ENCODE peak calls at places on chromosomes 6 and 20, in seven cellular contexts. N is choroid plexus epithelial cell, U is astrocyte, Y is lower lobe of right lung, B is breast epithelium, A is A549, O is cardiac fibroblast. L is an unnamed sample.

GRCh38 chr20:47296950-47297349 is 59.5 kb downstream of the ZMYND8 start:
- DNase-seq in N (no peak), U (no peak), Y (no peak), B (no peak), A (no peak), O (peak), L (no peak)

GRCh38 chr6:129050086-129050485 is 167.1 kb downstream of the LAMA2 start:
- DNase-seq in N (peak), U (peak), Y (no peak), B (no peak), A (no peak), O (no peak), L (no peak)

GRCh38 chr20:967796-968742 is 34.0 kb downstream of the RSPO4 start:
- DNase-seq in N (peak), U (peak), Y (no peak), B (no peak), A (no peak), O (peak), L (no peak)

GRCh38 chr6:100514603-100515002 is 49.9 kb upstream of the SIM1 start:
- DNase-seq in N (no peak), U (no peak), Y (no peak), B (no peak), A (no peak), O (no peak), L (no peak)

GRCh38 chr6:150377211-150377781 is 8.5 kb downstream of the IYD start:
- DNase-seq in N (peak), U (peak), Y (peak), B (peak), A (no peak), O (no peak), L (no peak)

GRCh38 chr20:40493551-40493950 is 195.5 kb downstream of the MAFB start:
- DNase-seq in N (no peak), U (peak), Y (no peak), B (no peak), A (no peak), O (peak), L (no peak)

GRCh38 chr6:64988148-64988547 is 718.9 kb downstream of the EYS start:
- DNase-seq in N (peak), U (no peak), Y (no peak), B (no peak), A (no peak), O (no peak), L (no peak)

GRCh38 chr20:48008850-48009535 is 223.7 kb upstream of the SULF2 start:
- DNase-seq in N (peak), U (peak), Y (no peak), B (no peak), A (no peak), O (no peak), L (peak)

GRCh38 chr6:33995873-33996475 is 149.9 kb downstream of the GRM4 start:
- DNase-seq in N (peak), U (no peak), Y (no peak), B (no peak), A (no peak), O (no peak), L (no peak)

DNA sequence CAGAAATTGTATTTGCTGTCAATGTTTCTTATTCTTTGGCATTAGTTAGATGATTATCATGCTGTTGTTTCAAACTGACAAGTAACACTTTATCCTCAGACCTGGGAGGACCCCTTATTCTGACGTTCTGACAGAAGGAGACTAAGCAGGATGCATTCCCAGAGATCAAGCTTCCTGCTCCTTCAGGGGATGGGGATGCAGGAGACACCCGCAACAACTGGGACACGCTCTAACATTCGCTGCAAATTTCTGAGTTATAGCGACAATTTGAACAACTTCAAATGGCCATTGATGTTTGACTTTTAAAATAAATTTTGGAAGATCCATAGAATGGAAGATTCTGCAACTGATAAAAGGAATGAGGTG is 69.0 kb upstream of the ZNF184 start:
- DNase-seq in N (no peak), U (no peak), Y (no peak), B (no peak), A (no peak), O (no peak), L (peak)
- H3K4me3 ChIP-seq in N (no peak), U (no peak), Y (no peak), B (no peak), A (no peak), O (no peak), L (no peak)

GRCh38 chr6:47263268-47263667 is 46.4 kb downstream of the TNFRSF21 start:
- DNase-seq in N (no peak), U (no peak), Y (no peak), B (no peak), A (no peak), O (no peak), L (no peak)

GRCh38 chr6:47264775-47265184 is 44.9 kb downstream of the TNFRSF21 start:
- DNase-seq in N (no peak), U (no peak), Y (no peak), B (no peak), A (no peak), O (no peak), L (no peak)

GRCh38 chr6:47267301-47267700 is 42.4 kb downstream of the TNFRSF21 start:
- DNase-seq in N (peak), U (peak), Y (no peak), B (no peak), A (no peak), O (no peak), L (no peak)

GRCh38 chr6:47265971-47266370 is 43.7 kb downstream of the TNFRSF21 start:
- DNase-seq in N (no peak), U (no peak), Y (no peak), B (no peak), A (no peak), O (no peak), L (no peak)

DNA sequence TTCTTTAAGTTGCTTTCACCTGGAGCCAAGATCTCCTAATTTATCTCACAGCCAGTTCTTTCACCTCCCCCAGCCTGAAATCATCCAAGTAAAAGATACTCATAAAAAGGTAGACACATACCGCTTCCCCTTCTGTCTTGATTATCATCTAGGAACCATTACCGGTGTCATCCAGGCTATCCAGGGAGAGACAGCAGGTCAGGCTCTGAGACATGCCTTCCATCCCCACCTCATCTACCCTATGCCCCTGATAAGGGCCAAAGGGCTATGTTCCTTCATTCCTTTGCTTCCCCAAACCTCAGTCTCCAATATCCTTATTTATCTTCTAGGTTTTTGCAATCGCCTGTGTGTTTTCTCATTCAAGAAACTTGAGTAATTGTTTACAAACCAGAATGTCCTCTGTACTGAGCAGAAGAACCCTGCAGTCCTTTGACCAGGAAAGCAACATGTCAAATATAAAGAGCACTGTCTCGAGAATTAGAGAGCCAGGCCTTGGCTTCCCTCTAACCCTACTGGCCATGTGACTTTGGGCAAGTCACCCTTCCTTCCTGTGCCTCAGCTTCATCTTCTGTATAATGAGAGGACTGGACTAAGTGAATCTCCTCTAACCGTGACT is 41.0 kb downstream of the TNFRSF21 start:
- DNase-seq in N (no peak), U (no peak), Y (no peak), B (no peak), A (no peak), O (no peak), L (no peak)
- H3K4me3 ChIP-seq in N (no peak), U (no peak), Y (no peak), B (no peak), A (no peak), O (no peak), L (no peak)

GRCh38 chr6:42781546-42781810 is 374 bp upstream of the BICRAL start:
- DNase-seq in N (peak), U (peak), Y (no peak), B (no peak), A (no peak), O (peak), L (no peak)

GRCh38 chr6:42778072-42778471 is 3.8 kb upstream of the BICRAL start:
- DNase-seq in N (no peak), U (no peak), Y (no peak), B (no peak), A (no peak), O (no peak), L (no peak)

GRCh38 chr6:42774201-42774600 is 7.7 kb upstream of the BICRAL start:
- DNase-seq in N (no peak), U (no peak), Y (no peak), B (no peak), A (no peak), O (no peak), L (no peak)

GRCh38 chr6:42779521-42779920 is 2.3 kb upstream of the BICRAL start:
- DNase-seq in N (no peak), U (no peak), Y (no peak), B (no peak), A (no peak), O (no peak), L (no peak)

DNA sequence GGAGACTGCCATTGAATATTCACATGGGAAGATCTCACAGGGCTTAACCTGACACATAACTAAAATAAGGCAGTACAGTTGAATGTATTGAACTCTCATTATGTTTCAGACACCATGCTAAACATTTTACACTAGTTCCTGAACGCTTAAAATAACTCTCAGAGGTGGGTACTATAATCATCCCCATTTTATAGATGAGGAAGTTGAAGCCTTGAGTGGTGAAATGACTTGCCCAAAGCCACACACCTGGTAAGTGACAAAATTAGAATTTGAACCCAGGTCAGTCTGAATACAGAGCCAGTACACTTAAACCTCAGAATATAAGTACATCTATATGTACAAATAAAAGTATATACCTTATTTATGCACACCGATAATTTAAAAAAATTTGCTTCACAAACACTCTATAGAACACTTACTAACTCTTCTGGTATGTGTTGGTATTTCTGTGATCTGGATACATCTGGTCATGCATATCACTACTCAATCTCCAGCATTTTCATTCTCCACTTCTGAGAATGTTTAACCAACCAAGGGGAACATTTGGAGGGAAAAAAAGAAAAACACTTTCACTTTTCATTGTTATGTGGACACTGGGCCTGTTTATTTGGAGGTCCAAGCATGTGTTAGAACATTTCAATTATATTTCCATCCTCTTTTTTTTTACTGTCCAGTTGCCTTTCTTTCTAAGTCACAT is 4.6 kb upstream of the BICRAL start:
- DNase-seq in N (peak), U (peak), Y (no peak), B (no peak), A (no peak), O (peak), L (peak)
- H3K4me3 ChIP-seq in N (no peak), U (no peak), Y (no peak), B (no peak), A (no peak), O (no peak), L (no peak)

DNA sequence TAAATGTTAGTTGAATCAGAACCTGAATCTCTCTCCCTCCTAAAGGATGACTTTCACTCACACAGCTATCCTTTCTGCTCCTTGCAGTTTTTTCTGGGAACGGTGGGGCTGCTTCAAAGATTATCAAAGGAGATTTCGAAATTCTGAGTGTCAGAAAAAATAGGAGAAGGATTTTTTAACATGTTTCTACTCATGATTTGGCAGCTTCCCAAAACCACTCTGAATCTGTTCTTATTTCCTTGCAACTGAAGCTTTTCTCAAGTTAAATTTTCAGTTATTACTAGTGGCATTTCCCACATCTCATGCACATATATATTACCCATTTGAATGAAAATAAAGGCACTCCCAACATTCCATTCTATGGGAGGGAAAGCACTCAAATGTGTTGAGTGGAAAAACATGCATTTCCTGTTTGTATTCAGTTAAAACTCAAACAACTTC is 123.6 kb downstream of the LCA5 start:
- DNase-seq in N (peak), U (peak), Y (no peak), B (no peak), A (no peak), O (peak), L (no peak)
- H3K4me3 ChIP-seq in N (no peak), U (no peak), Y (no peak), B (no peak), A (no peak), O (no peak), L (no peak)

GRCh38 chr20:56360133-56360898 is 1.5 kb downstream of the FAM210B start:
- DNase-seq in N (no peak), U (no peak), Y (no peak), B (no peak), A (no peak), O (no peak), L (peak)
- H3K4me3 ChIP-seq in N (peak), U (peak), Y (peak), B (peak), A (no peak), O (peak), L (peak)

GRCh38 chr20:50515471-50516106 is 5.4 kb downstream of the PTPN1 start:
- DNase-seq in N (no peak), U (no peak), Y (no peak), B (no peak), A (no peak), O (no peak), L (no peak)
- H3K4me3 ChIP-seq in N (no peak), U (no peak), Y (no peak), B (no peak), A (no peak), O (no peak), L (no peak)